ENCODE peak calls at places on chromosomes 7 and 10, in five cellular contexts. J, B, H, W and R are unnamed samples.

GRCh38 chr7:158778476-158778875 is 50.8 kb downstream of the ESYT2 start:
- DNase-seq in H (no peak), W (no peak), J (no peak), B (no peak), R (no peak)

GRCh38 chr7:83301416-83301815 is 138.7 kb upstream of the PCLO start:
- DNase-seq in H (no peak), B (no peak), W (no peak), J (no peak), R (no peak)

GRCh38 chr10:47081264-47081663 is 170.0 kb downstream of the PTPN20 start:
- DNase-seq in J (no peak), W (no peak), H (peak; percentile 4), B (no peak), R (no peak)

GRCh38 chr10:35564276-35564982 is 40.7 kb upstream of the GJD4 start:
- DNase-seq in B (peak; percentile 66), H (no peak), W (peak; percentile 85), J (no peak), R (no peak)

GRCh38 chr7:104848386-104848990 is 165.5 kb upstream of the KMT2E start:
- DNase-seq in J (peak; percentile 66), B (peak; percentile 82), H (peak; percentile 42), W (no peak), R (peak; percentile 6)

GRCh38 chr10:133388973-133389818 is 4.8 kb upstream of the MTG1 start:
- DNase-seq in B (peak; percentile 97), W (peak; percentile 82), H (no peak), J (no peak), R (peak; percentile 27)

GRCh38 chr7:23472046-23472445 is 1.8 kb upstream of the IGF2BP3 start:
- DNase-seq in W (no peak), J (no peak), H (no peak), B (peak; percentile 81), R (no peak)

GRCh38 chr7:26534649-26535482 is 243.2 kb downstream of the SNX10 start:
- DNase-seq in B (no peak), H (no peak), J (peak; percentile 41), W (no peak), R (no peak)

GRCh38 chr10:101816375-101816773 is 1.9 kb downstream of the OGA start:
- DNase-seq in B (no peak), H (no peak), J (no peak), W (no peak), R (no peak)

GRCh38 chr10:31944071-31944433 is 15.4 kb upstream of the ARHGAP12 start:
- DNase-seq in W (peak; percentile 15), J (no peak), B (no peak), H (no peak), R (no peak)